ENCODE peak calls at places on chromosomes 13 and 19, in seven cellular contexts. One of them, this sample, is unnamed.

GRCh38 chr13:80486407-80486806 is 145.5 kb upstream of the SPRY2 start:
- DNase-seq in A549: no peak
- DNase-seq in HepG2: no peak
- DNase-seq in K562: no peak
- DNase-seq in HCT116: no peak
- DNase-seq in H1: no peak
- DNase-seq in GM12878: no peak
- DNase-seq in this sample: no peak

GRCh38 chr13:97367427-97367826 is 66.5 kb upstream of the RAP2A start:
- DNase-seq in A549: no peak
- DNase-seq in HepG2: no peak
- DNase-seq in K562: no peak
- DNase-seq in HCT116: no peak
- DNase-seq in H1: no peak
- DNase-seq in GM12878: no peak
- DNase-seq in this sample: peak; percentile 78

GRCh38 chr13:59409651-59410200 is 754.0 kb downstream of the DIAPH3 start:
- DNase-seq in A549: no peak
- DNase-seq in HepG2: no peak
- DNase-seq in K562: no peak
- DNase-seq in HCT116: no peak
- DNase-seq in H1: peak; percentile 49
- DNase-seq in GM12878: no peak
- DNase-seq in this sample: no peak

GRCh38 chr13:104837756-104838155 is 1697.7 kb downstream of the EFNB2 start:
- DNase-seq in A549: no peak
- DNase-seq in HepG2: no peak
- DNase-seq in K562: no peak
- DNase-seq in HCT116: no peak
- DNase-seq in H1: no peak
- DNase-seq in GM12878: no peak
- DNase-seq in this sample: no peak

GRCh38 chr13:113582841-113583631 is 1.5 kb upstream of the TFDP1 start:
- DNase-seq in A549: no peak
- DNase-seq in HepG2: peak; percentile 38
- DNase-seq in K562: no peak
- DNase-seq in HCT116: no peak
- DNase-seq in H1: peak; percentile 44
- DNase-seq in GM12878: no peak
- DNase-seq in this sample: no peak

GRCh38 chr19:44212865-44213346 is 574 bp downstream of the ZNF227 start:
- DNase-seq in A549: no peak
- DNase-seq in HepG2: peak; percentile 1
- DNase-seq in K562: peak; percentile 18
- DNase-seq in HCT116: no peak
- DNase-seq in H1: no peak
- DNase-seq in GM12878: no peak
- DNase-seq in this sample: peak; percentile 55

GRCh38 chr19:6378036-6378435 is 2.3 kb upstream of the PSPN start:
- DNase-seq in A549: no peak
- DNase-seq in HepG2: no peak
- DNase-seq in K562: no peak
- DNase-seq in HCT116: no peak
- DNase-seq in H1: no peak
- DNase-seq in GM12878: no peak
- DNase-seq in this sample: peak; percentile 41

GRCh38 chr19:31340059-31341025 is 8.9 kb downstream of the TSHZ3 start:
- DNase-seq in A549: no peak
- DNase-seq in HepG2: no peak
- DNase-seq in K562: no peak
- DNase-seq in HCT116: no peak
- DNase-seq in H1: peak; percentile 45
- DNase-seq in GM12878: no peak
- DNase-seq in this sample: peak; percentile 62

GRCh38 chr19:38805180-38805579 is 7.6 kb downstream of the LGALS4 start:
- DNase-seq in A549: peak; percentile 25
- DNase-seq in HepG2: no peak
- DNase-seq in K562: no peak
- DNase-seq in HCT116: no peak
- DNase-seq in H1: no peak
- DNase-seq in GM12878: no peak
- DNase-seq in this sample: no peak

GRCh38 chr19:41769608-41770007 is 14.3 kb downstream of the CEACAM6 start:
- DNase-seq in A549: no peak
- DNase-seq in HepG2: no peak
- DNase-seq in K562: no peak
- DNase-seq in HCT116: no peak
- DNase-seq in H1: no peak
- DNase-seq in GM12878: no peak
- DNase-seq in this sample: no peak

GRCh38 chr13:39148513-39148961 is 110.3 kb downstream of the NHLRC3 start:
- DNase-seq in A549: no peak
- DNase-seq in HepG2: no peak
- DNase-seq in K562: no peak
- DNase-seq in HCT116: no peak
- DNase-seq in H1: no peak
- DNase-seq in GM12878: no peak
- DNase-seq in this sample: no peak

GRCh38 chr19:48121909-48122371 is 11.3 kb upstream of the PLA2G4C start:
- DNase-seq in A549: no peak
- DNase-seq in HepG2: no peak
- DNase-seq in K562: no peak
- DNase-seq in HCT116: no peak
- DNase-seq in H1: no peak
- DNase-seq in GM12878: peak; percentile 13
- DNase-seq in this sample: no peak

GRCh38 chr19:39193785-39194184 is 3.0 kb upstream of the NCCRP1 start:
- DNase-seq in A549: peak; percentile 84
- DNase-seq in HepG2: peak; percentile 19
- DNase-seq in K562: no peak
- DNase-seq in HCT116: no peak
- DNase-seq in H1: no peak
- DNase-seq in GM12878: no peak
- DNase-seq in this sample: no peak

GRCh38 chr19:17532116-17532515 is 20.7 kb downstream of the PGLS start:
- DNase-seq in A549: no peak
- DNase-seq in HepG2: no peak
- DNase-seq in K562: no peak
- DNase-seq in HCT116: no peak
- DNase-seq in H1: no peak
- DNase-seq in GM12878: no peak
- DNase-seq in this sample: no peak

GRCh38 chr13:95292622-95293021 is 8.6 kb downstream of the ABCC4 start:
- DNase-seq in A549: no peak
- DNase-seq in HepG2: no peak
- DNase-seq in K562: no peak
- DNase-seq in HCT116: no peak
- DNase-seq in H1: no peak
- DNase-seq in GM12878: no peak
- DNase-seq in this sample: no peak

GRCh38 chr13:95288899-95289500 is 12.3 kb downstream of the ABCC4 start:
- DNase-seq in A549: no peak
- DNase-seq in HepG2: no peak
- DNase-seq in K562: no peak
- DNase-seq in HCT116: no peak
- DNase-seq in H1: no peak
- DNase-seq in GM12878: no peak
- DNase-seq in this sample: no peak
- TF ChIP-seq CEBPB in A549: no peak
- TF ChIP-seq CEBPB in HepG2: no peak
- TF ChIP-seq CEBPB in K562: no peak
- TF ChIP-seq CEBPB in HCT116: no peak
- TF ChIP-seq CEBPB in H1: no peak
- TF ChIP-seq CEBPB in GM12878: no peak
- TF ChIP-seq CEBPB in this sample: no peak

GRCh38 chr13:44365899-44366298 is 7.7 kb upstream of the SERP2 start:
- DNase-seq in A549: no peak
- DNase-seq in HepG2: peak; percentile 21
- DNase-seq in K562: no peak
- DNase-seq in HCT116: no peak
- DNase-seq in H1: no peak
- DNase-seq in GM12878: no peak
- DNase-seq in this sample: no peak
- H3K4me1 ChIP-seq in A549: peaks cover 50% of the 10 kb centered on the region
- H3K4me1 ChIP-seq in HepG2: peaks cover 68% of the 10 kb centered on the region
- H3K4me1 ChIP-seq in K562: peaks cover 15% of the 10 kb centered on the region
- H3K4me1 ChIP-seq in HCT116: peaks cover 61% of the 10 kb centered on the region
- H3K4me1 ChIP-seq in H1: no peaks in the 10 kb centered on the region
- H3K4me1 ChIP-seq in GM12878: no peaks in the 10 kb centered on the region
- H3K4me1 ChIP-seq in this sample: peaks cover 4% of the 10 kb centered on the region

GRCh38 chr13:43319617-43320444 is 296.4 kb downstream of the DNAJC15 start:
- DNase-seq in A549: no peak
- DNase-seq in HepG2: peak; percentile 4
- DNase-seq in K562: no peak
- DNase-seq in HCT116: no peak
- DNase-seq in H1: no peak
- DNase-seq in GM12878: no peak
- DNase-seq in this sample: no peak

GRCh38 chr13:43316997-43317396 is 293.6 kb downstream of the DNAJC15 start:
- DNase-seq in A549: no peak
- DNase-seq in HepG2: no peak
- DNase-seq in K562: no peak
- DNase-seq in HCT116: no peak
- DNase-seq in H1: no peak
- DNase-seq in GM12878: no peak
- DNase-seq in this sample: peak; percentile 67
- TF ChIP-seq CEBPB in A549: no peak
- TF ChIP-seq CEBPB in HepG2: no peak
- TF ChIP-seq CEBPB in K562: no peak
- TF ChIP-seq CEBPB in HCT116: no peak
- TF ChIP-seq CEBPB in H1: no peak
- TF ChIP-seq CEBPB in GM12878: no peak
- TF ChIP-seq CEBPB in this sample: no peak

GRCh38 chr13:106528711-106529414 is 6.6 kb downstream of the EFNB2 start:
- DNase-seq in A549: no peak
- DNase-seq in HepG2: no peak
- DNase-seq in K562: no peak
- DNase-seq in HCT116: no peak
- DNase-seq in H1: no peak
- DNase-seq in GM12878: no peak
- DNase-seq in this sample: no peak
- H3K4me1 ChIP-seq in A549: no peaks in the 10 kb centered on the region
- H3K4me1 ChIP-seq in HepG2: peaks cover 8% of the 10 kb centered on the region
- H3K4me1 ChIP-seq in K562: no peaks in the 10 kb centered on the region
- H3K4me1 ChIP-seq in HCT116: peaks cover 21% of the 10 kb centered on the region
- H3K4me1 ChIP-seq in H1: peaks cover 14% of the 10 kb centered on the region
- H3K4me1 ChIP-seq in GM12878: no peaks in the 10 kb centered on the region
- H3K4me1 ChIP-seq in this sample: peaks cover 5% of the 10 kb centered on the region

GRCh38 chr19:45542234-45542668 is 35.0 kb downstream of the VASP start:
- DNase-seq in A549: no peak
- DNase-seq in HepG2: peak; percentile 63
- DNase-seq in K562: no peak
- DNase-seq in HCT116: no peak
- DNase-seq in H1: no peak
- DNase-seq in GM12878: no peak
- DNase-seq in this sample: no peak
- TF ChIP-seq CEBPB in A549: no peak
- TF ChIP-seq CEBPB in HepG2: no peak
- TF ChIP-seq CEBPB in K562: no peak
- TF ChIP-seq CEBPB in HCT116: no peak
- TF ChIP-seq CEBPB in H1: no peak
- TF ChIP-seq CEBPB in GM12878: no peak
- TF ChIP-seq CEBPB in this sample: no peak

GRCh38 chr13:100547805-100548204 is 40.8 kb downstream of the GGACT start:
- DNase-seq in A549: no peak
- DNase-seq in HepG2: no peak
- DNase-seq in K562: no peak
- DNase-seq in HCT116: no peak
- DNase-seq in H1: peak; percentile 37
- DNase-seq in GM12878: no peak
- DNase-seq in this sample: no peak

GRCh38 chr13:100544866-100545683 is 43.5 kb downstream of the GGACT start:
- DNase-seq in A549: no peak
- DNase-seq in HepG2: no peak
- DNase-seq in K562: no peak
- DNase-seq in HCT116: no peak
- DNase-seq in H1: peak; percentile 42
- DNase-seq in GM12878: no peak
- DNase-seq in this sample: no peak

GRCh38 chr13:100543872-100544602 is 44.6 kb downstream of the GGACT start:
- DNase-seq in A549: no peak
- DNase-seq in HepG2: peak; percentile 41
- DNase-seq in K562: no peak
- DNase-seq in HCT116: no peak
- DNase-seq in H1: peak; percentile 41
- DNase-seq in GM12878: no peak
- DNase-seq in this sample: no peak

GRCh38 chr13:100546713-100547405 is 41.7 kb downstream of the GGACT start:
- DNase-seq in A549: no peak
- DNase-seq in HepG2: no peak
- DNase-seq in K562: no peak
- DNase-seq in HCT116: no peak
- DNase-seq in H1: peak; percentile 45
- DNase-seq in GM12878: no peak
- DNase-seq in this sample: no peak

DNA sequence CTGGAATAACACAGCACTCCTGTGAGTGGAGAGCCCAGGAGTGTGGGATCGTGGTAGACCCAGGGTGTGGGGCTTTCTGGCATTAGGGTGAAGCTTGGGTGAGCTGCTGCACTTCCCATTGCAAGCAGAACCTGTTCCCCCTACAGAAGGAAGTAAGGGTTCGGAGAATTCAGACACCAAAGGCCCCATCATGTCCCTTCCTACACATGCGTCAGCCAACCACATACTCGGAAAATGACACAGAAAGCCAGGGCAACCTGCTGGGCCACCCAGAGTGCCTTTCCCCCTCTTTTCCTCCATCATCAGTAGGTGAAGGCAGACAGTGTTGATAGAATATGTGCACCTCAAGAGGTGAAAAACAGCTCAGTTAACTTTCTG is 42.9 kb downstream of the GGACT start:
- DNase-seq in A549: no peak
- DNase-seq in HepG2: no peak
- DNase-seq in K562: no peak
- DNase-seq in HCT116: no peak
- DNase-seq in H1: peak; percentile 36
- DNase-seq in GM12878: no peak
- DNase-seq in this sample: no peak
- H3K4me1 ChIP-seq in A549: no peaks in the 10 kb centered on the region
- H3K4me1 ChIP-seq in HepG2: peaks cover 48% of the 10 kb centered on the region
- H3K4me1 ChIP-seq in K562: no peaks in the 10 kb centered on the region
- H3K4me1 ChIP-seq in HCT116: no peaks in the 10 kb centered on the region
- H3K4me1 ChIP-seq in H1: no peaks in the 10 kb centered on the region
- H3K4me1 ChIP-seq in GM12878: peaks cover 6% of the 10 kb centered on the region
- H3K4me1 ChIP-seq in this sample: peaks cover 7% of the 10 kb centered on the region

This sample was measured in IMR-90.